ENCODE peak calls at places on chromosome 3, in five cellular contexts. M, V, U, S and R are unnamed samples.

GRCh38 chr3:150790621-150791020 is 27.7 kb upstream of the SIAH2 start:
- DNase-seq in M (no peak), S (no peak), V (no peak), U (no peak), R (no peak)

GRCh38 chr3:76321615-76322014 is 536.3 kb upstream of the ZNF717 start:
- DNase-seq in V (no peak), M (no peak), S (no peak), U (no peak), R (no peak)

GRCh38 chr3:23807161-23808015 is 1.6 kb downstream of the UBE2E1 start:
- DNase-seq in V (no peak), U (no peak), M (peak; percentile 15), S (peak; percentile 54), R (peak; percentile 19)

GRCh38 chr3:20529911-20530310 is 343.9 kb upstream of the SGO1 start:
- DNase-seq in V (no peak), U (no peak), M (no peak), S (no peak), R (no peak)

GRCh38 chr3:44326035-44326434 is 12.5 kb upstream of the TCAIM start:
- DNase-seq in S (no peak), M (no peak), U (no peak), V (peak; percentile 12), R (no peak)

GRCh38 chr3:113255100-113255853 is 43.9 kb downstream of the BOC start:
- DNase-seq in V (no peak), M (no peak), U (no peak), S (no peak), R (no peak)

GRCh38 chr3:52213901-52214300 is 11.5 kb downstream of the TLR9 start:
- DNase-seq in S (no peak), M (no peak), U (no peak), V (no peak), R (no peak)

GRCh38 chr3:130760922-130761321 is 14.3 kb upstream of the PIK3R4 start:
- DNase-seq in M (no peak), S (no peak), U (no peak), V (no peak), R (peak; percentile 92)

GRCh38 chr3:170765419-170766078 is 104.4 kb downstream of the RPL22L1 start:
- DNase-seq in V (no peak), S (no peak), M (no peak), U (no peak), R (no peak)

GRCh38 chr3:14452676-14453367 is 50.4 kb downstream of the SLC6A6 start:
- DNase-seq in M (peak; percentile 96), V (peak; percentile 100), U (no peak), S (no peak), R (peak; percentile 92)

DNA sequence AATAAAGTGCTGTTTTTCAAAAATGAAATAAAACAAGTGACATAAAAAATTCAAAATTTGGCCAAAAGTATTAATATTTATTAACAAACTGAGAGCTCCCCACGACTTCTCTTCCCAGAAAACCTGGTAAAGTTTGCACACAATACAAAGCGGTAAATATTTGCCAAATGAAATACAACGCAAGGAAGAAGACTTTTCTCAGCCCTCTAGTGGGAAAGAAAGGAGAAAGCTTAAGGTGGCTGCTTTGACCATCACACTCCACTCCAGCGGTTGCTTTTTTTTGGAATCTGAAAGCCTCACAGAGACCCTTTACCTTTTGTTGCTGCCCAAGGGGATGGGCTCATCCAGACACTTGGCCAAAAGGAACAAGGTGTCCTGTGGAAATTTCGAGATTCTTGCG is 1.1 kb upstream of the GK5 start:
- DNase-seq in V (no peak), M (no peak), U (no peak), S (no peak), R (no peak)
- TF ChIP-seq CTCF in V (peak; percentile 5), M (no peak), U (no peak), S (peak; percentile 39), R (no peak)

DNA sequence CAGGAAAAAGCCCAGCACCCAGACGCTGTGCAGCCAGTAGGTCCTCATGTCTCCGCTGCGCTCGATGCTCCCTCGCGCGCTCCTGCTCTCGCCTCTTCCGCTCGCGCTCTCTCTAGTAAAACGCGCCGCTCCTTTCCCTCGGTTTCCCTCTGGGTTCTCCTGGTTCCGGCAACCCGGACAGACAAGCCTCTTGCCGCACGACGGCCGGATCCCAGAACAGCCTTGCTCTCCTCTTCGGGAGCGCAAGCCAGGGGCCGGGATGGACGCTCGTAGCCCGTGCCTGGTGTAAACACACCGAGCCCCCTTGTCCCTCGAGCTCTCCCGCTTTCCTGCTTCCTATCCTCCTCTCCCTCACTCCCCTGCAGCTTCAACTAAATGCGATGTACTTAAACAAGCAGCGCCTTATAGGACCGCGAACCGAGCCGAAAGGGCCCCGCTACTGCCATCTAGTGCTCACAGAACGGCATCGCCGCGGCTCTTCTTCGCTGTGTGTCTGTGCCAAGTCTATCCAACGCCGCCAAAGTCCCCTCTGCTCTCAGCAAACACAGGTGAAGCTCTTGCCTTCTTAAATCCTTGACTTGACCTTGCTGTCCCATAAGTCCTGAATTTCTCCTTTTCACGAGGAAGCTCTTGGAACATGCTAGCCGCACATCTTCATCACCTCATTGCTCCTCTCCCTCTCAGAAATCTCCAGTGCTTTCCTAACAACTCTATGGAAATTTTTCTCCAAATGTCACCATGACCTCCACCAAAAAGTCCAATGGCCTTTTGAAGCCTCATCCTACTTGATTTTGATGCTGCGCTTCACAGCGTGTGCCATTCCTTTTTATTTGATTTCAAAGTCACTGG is 1037.2 kb downstream of the IGSF11 start:
- DNase-seq in U (peak; percentile 3), S (peak; percentile 90), M (peak; percentile 48), V (peak; percentile 84), R (peak; percentile 78)
- H3K4me3 ChIP-seq in U (no peak overlapping the region), S (peak overlapping the region; percentile 58), M (peak overlapping the region; percentile 52), V (peak overlapping the region; percentile 44), R (peak overlapping the region; percentile 46)

DNA sequence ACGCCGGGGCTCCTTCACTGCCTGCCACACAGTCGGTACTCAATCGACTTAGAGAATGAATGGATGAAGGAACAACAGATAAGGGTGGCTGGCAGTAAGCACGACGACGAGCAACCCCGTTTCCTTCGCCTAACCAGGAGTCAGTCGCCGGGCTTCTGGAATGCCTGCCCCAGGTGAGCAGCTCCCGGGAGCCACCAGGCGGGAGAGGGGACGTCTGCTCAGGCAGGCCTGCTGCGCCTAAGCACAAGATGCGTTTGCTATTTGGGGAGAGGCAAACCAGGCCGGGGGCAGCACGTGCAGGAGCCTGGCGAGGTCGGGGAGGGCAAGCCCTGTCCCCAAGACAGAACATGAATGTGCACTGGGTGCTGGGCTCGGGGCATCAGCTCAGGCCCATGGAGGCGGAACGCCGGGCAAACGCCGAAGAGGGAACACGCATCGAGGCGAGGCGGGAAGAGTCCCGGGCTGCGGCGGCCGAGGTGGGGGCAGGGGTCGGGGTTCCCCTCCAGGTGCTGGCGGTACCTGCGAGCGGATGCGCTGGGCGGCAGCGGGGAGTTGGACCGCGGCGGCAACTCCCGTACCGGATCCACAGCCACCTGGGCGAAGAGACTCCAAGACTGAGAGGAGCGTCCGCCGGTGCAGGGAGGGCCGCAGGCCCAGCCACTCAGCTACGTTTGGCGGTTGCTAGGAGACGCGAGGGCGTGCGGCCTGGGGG is at the start of gene CFAP92:
- DNase-seq in V (no peak), S (peak; percentile 92), M (peak; percentile 89), U (no peak), R (peak; percentile 87)
- TF ChIP-seq CTCF in V (no peak), S (no peak), M (no peak), U (no peak), R (no peak)

DNA sequence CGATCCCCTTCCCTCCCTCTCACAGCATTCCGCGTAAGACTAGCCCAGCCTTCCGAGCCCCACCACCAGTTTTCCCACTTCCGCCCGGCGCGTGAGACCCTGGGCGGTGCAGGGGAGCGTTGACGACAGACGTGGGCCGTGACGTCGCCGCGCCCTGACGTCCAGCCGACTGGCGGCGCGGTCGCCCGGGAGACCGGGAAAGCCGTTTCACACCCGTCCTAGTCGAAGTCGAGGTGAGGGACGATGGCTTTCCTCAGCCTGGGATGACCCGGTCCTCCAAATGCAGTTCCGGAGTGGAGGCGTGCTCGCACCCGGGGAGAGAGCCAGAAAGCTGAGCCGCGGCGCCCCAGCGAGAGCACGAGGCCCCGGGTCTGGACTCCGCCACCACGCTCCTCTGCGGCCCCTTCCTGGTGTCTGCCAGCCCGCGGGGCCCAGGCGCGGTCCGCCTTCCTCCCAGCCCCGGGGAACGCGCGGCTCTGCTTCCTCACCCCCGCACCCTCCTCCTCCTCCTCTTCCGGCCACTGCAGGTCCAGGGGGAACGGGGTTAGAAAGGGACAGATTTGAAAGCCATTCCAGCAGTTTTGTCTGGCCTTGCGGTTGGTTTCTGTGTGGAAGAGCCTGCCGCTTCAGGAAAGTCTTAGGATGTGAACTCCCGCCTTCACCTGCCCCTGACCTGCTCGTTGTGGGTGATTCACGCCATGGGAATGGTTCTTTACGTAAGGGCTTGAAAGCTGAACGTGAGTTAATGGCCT is at the start of gene LEKR1:
- DNase-seq in U (peak; percentile 44), V (peak; percentile 89), S (peak; percentile 78), M (peak; percentile 90), R (peak; percentile 94)
- H3K4me3 ChIP-seq in U (peak within 1 kb of the TSS; percentile 73), V (peak within 1 kb of the TSS; percentile 55), S (peak within 1 kb of the TSS; percentile 25), M (peak within 1 kb of the TSS; percentile 68), R (peak within 1 kb of the TSS; percentile 61)

GRCh38 chr3:69445498-69445897 is 59.6 kb upstream of the FRMD4B start:
- DNase-seq in M (no peak), S (no peak), U (no peak), V (no peak), R (no peak)
- TF ChIP-seq CTCF in M (no peak), S (no peak), U (no peak), V (no peak), R (no peak)